ENCODE peak calls at places on chromosomes 5 and 9, in five cellular contexts. U is posterior vena cava, Y is T follicular helper cell, N is globus pallidus, K is ovary. G is an unnamed sample.

GRCh38 chr9:37096628-37097027 is 23.7 kb upstream of the ZCCHC7 start:
- DNase-seq in U (no peak), Y (no peak), N (no peak), K (no peak), G (no peak)

GRCh38 chr5:142316051-142316450 is 8.8 kb downstream of the SPRY4 start:
- DNase-seq in U (no peak), Y (no peak), N (no peak), K (no peak), G (no peak)

GRCh38 chr5:52922384-52922783 is 66.8 kb upstream of the ITGA2 start:
- DNase-seq in U (no peak), Y (no peak), N (no peak), K (no peak), G (no peak)

GRCh38 chr9:20714442-20715415 is 30.7 kb downstream of the FOCAD start:
- DNase-seq in U (no peak), Y (no peak), N (no peak), K (no peak), G (no peak)

GRCh38 chr5:89199306-89199705 is 316.3 kb upstream of the MEF2C start:
- DNase-seq in U (no peak), Y (no peak), N (no peak), K (no peak), G (no peak)

GRCh38 chr9:107504585-107505455 is 15.3 kb upstream of the KLF4 start:
- DNase-seq in U (peak; percentile 87), Y (no peak), N (no peak), K (no peak), G (no peak)

GRCh38 chr5:91140657-91141056 is 242.5 kb downstream of the ARRDC3 start:
- DNase-seq in U (no peak), Y (no peak), N (no peak), K (no peak), G (no peak)

GRCh38 chr5:73454379-73455036 is 5.9 kb upstream of the FOXD1 start:
- DNase-seq in U (no peak), Y (no peak), N (no peak), K (no peak), G (no peak)

GRCh38 chr5:54778783-54779182 is 206.6 kb downstream of the ESM1 start:
- DNase-seq in U (no peak), Y (no peak), N (no peak), K (no peak), G (no peak)

GRCh38 chr5:84825616-84826015 is 440.9 kb upstream of the EDIL3 start:
- DNase-seq in U (no peak), Y (no peak), N (no peak), K (no peak), G (no peak)

GRCh38 chr5:144141581-144141980 is 28.9 kb downstream of the YIPF5 start:
- DNase-seq in U (no peak), Y (no peak), N (no peak), K (no peak), G (no peak)

GRCh38 chr9:76374702-76375543 is 19.3 kb downstream of the RFK start:
- DNase-seq in U (peak; percentile 85), Y (no peak), N (no peak), K (peak; percentile 81), G (no peak)

G was measured in spleen.